ENCODE peak calls at places on chromosomes 7 and 10, in four cellular contexts. One of them, this sample, is unnamed.

GRCh38 chr10:78777466-78778256 is 291.1 kb upstream of the ZMIZ1 start:
- DNase-seq in T-helper 2 cell: no peak
- DNase-seq in HS-27A: no peak
- DNase-seq in effector CD4-positive, alpha-beta T cell: no peak
- DNase-seq in this sample: no peak

GRCh38 chr10:78892383-78893191 is 176.2 kb upstream of the ZMIZ1 start:
- DNase-seq in T-helper 2 cell: no peak
- DNase-seq in HS-27A: no peak
- DNase-seq in effector CD4-positive, alpha-beta T cell: no peak
- DNase-seq in this sample: no peak

GRCh38 chr10:15188629-15189028 is 20.1 kb upstream of the NMT2 start:
- DNase-seq in T-helper 2 cell: no peak
- DNase-seq in HS-27A: no peak
- DNase-seq in effector CD4-positive, alpha-beta T cell: no peak
- DNase-seq in this sample: no peak

GRCh38 chr10:74078037-74078436 is 72.6 kb downstream of the AP3M1 start:
- DNase-seq in T-helper 2 cell: peak
- DNase-seq in HS-27A: peak
- DNase-seq in effector CD4-positive, alpha-beta T cell: peak
- DNase-seq in this sample: no peak

GRCh38 chr7:96310106-96310505 is 11.8 kb downstream of the SLC25A13 start:
- DNase-seq in T-helper 2 cell: no peak
- DNase-seq in HS-27A: no peak
- DNase-seq in effector CD4-positive, alpha-beta T cell: no peak
- DNase-seq in this sample: no peak

GRCh38 chr10:78331391-78331922 is 297.8 kb downstream of the RPS24 start:
- DNase-seq in T-helper 2 cell: no peak
- DNase-seq in HS-27A: no peak
- DNase-seq in effector CD4-positive, alpha-beta T cell: no peak
- DNase-seq in this sample: no peak

GRCh38 chr10:27504897-27505457 is 873 bp downstream of the RAB18 start:
- DNase-seq in T-helper 2 cell: no peak
- DNase-seq in HS-27A: no peak
- DNase-seq in effector CD4-positive, alpha-beta T cell: no peak
- DNase-seq in this sample: no peak

GRCh38 chr7:149885191-149886017 is 11.6 kb downstream of the ATP6V0E2 start:
- DNase-seq in T-helper 2 cell: no peak
- DNase-seq in HS-27A: no peak
- DNase-seq in effector CD4-positive, alpha-beta T cell: no peak
- DNase-seq in this sample: no peak

GRCh38 chr10:27359792-27360320 is 119.3 kb upstream of the ACBD5 start:
- DNase-seq in T-helper 2 cell: no peak
- DNase-seq in HS-27A: no peak
- DNase-seq in effector CD4-positive, alpha-beta T cell: no peak
- DNase-seq in this sample: no peak

GRCh38 chr10:97494151-97494550 is 4.1 kb downstream of the MMS19 start:
- DNase-seq in T-helper 2 cell: no peak
- DNase-seq in HS-27A: no peak
- DNase-seq in effector CD4-positive, alpha-beta T cell: no peak
- DNase-seq in this sample: no peak

GRCh38 chr7:105581066-105581811 is at the start of gene EFCAB10:
- DNase-seq in T-helper 2 cell: peak
- DNase-seq in HS-27A: no peak
- DNase-seq in effector CD4-positive, alpha-beta T cell: peak
- DNase-seq in this sample: peak

GRCh38 chr10:17386616-17387075 is 67.7 kb downstream of the ST8SIA6 start:
- DNase-seq in T-helper 2 cell: no peak
- DNase-seq in HS-27A: no peak
- DNase-seq in effector CD4-positive, alpha-beta T cell: no peak
- DNase-seq in this sample: peak

GRCh38 chr10:121710207-121710606 is 112.0 kb upstream of the FGFR2 start:
- DNase-seq in T-helper 2 cell: no peak
- DNase-seq in HS-27A: no peak
- DNase-seq in effector CD4-positive, alpha-beta T cell: no peak
- DNase-seq in this sample: no peak

GRCh38 chr10:125057158-125058001 is 103.0 kb downstream of the CTBP2 start:
- DNase-seq in T-helper 2 cell: no peak
- DNase-seq in HS-27A: no peak
- DNase-seq in effector CD4-positive, alpha-beta T cell: no peak
- DNase-seq in this sample: no peak

GRCh38 chr7:77727936-77728701 is 31.9 kb downstream of the RSBN1L start:
- DNase-seq in T-helper 2 cell: no peak
- DNase-seq in HS-27A: no peak
- DNase-seq in effector CD4-positive, alpha-beta T cell: no peak
- DNase-seq in this sample: peak

GRCh38 chr10:114239117-114239993 is at the start of gene VWA2:
- DNase-seq in T-helper 2 cell: no peak
- DNase-seq in HS-27A: no peak
- DNase-seq in effector CD4-positive, alpha-beta T cell: no peak
- DNase-seq in this sample: peak

GRCh38 chr7:45564485-45564884 is 9.7 kb upstream of the ADCY1 start:
- DNase-seq in T-helper 2 cell: no peak
- DNase-seq in HS-27A: no peak
- DNase-seq in effector CD4-positive, alpha-beta T cell: no peak
- DNase-seq in this sample: no peak

GRCh38 chr10:104339469-104340098 is 1.3 kb upstream of the ITPRIP start:
- DNase-seq in T-helper 2 cell: no peak
- DNase-seq in HS-27A: no peak
- DNase-seq in effector CD4-positive, alpha-beta T cell: no peak
- DNase-seq in this sample: no peak

GRCh38 chr10:662686-663465 is 26.6 kb downstream of the DIP2C start:
- DNase-seq in T-helper 2 cell: no peak
- DNase-seq in HS-27A: no peak
- DNase-seq in effector CD4-positive, alpha-beta T cell: no peak
- DNase-seq in this sample: no peak

GRCh38 chr7:150946826-150947750 is 31.0 kb downstream of the KCNH2 start:
- DNase-seq in T-helper 2 cell: no peak
- DNase-seq in HS-27A: no peak
- DNase-seq in effector CD4-positive, alpha-beta T cell: no peak
- DNase-seq in this sample: no peak

GRCh38 chr10:103692421-103693069 is 162.8 kb downstream of the SH3PXD2A start:
- DNase-seq in T-helper 2 cell: no peak
- DNase-seq in HS-27A: no peak
- DNase-seq in effector CD4-positive, alpha-beta T cell: no peak
- DNase-seq in this sample: no peak

GRCh38 chr7:47582748-47583740 is 1.1 kb upstream of the TNS3 start:
- DNase-seq in T-helper 2 cell: no peak
- DNase-seq in HS-27A: no peak
- DNase-seq in effector CD4-positive, alpha-beta T cell: no peak
- DNase-seq in this sample: no peak

GRCh38 chr10:122204691-122205489 is 66.2 kb upstream of the BTBD16 start:
- DNase-seq in T-helper 2 cell: no peak
- DNase-seq in HS-27A: no peak
- DNase-seq in effector CD4-positive, alpha-beta T cell: no peak
- DNase-seq in this sample: no peak

GRCh38 chr10:72065439-72066025 is 22.8 kb downstream of the SPOCK2 start:
- DNase-seq in T-helper 2 cell: no peak
- DNase-seq in HS-27A: no peak
- DNase-seq in effector CD4-positive, alpha-beta T cell: no peak
- DNase-seq in this sample: no peak

GRCh38 chr10:90960355-90960814 is 39.5 kb upstream of the ANKRD1 start:
- DNase-seq in T-helper 2 cell: no peak
- DNase-seq in HS-27A: peak
- DNase-seq in effector CD4-positive, alpha-beta T cell: no peak
- DNase-seq in this sample: no peak

GRCh38 chr10:116429288-116429977 is 1.8 kb downstream of the PNLIPRP3 start:
- DNase-seq in T-helper 2 cell: no peak
- DNase-seq in HS-27A: no peak
- DNase-seq in effector CD4-positive, alpha-beta T cell: no peak
- DNase-seq in this sample: no peak

GRCh38 chr7:66700633-66701131 is 39.9 kb upstream of the RABGEF1 start:
- DNase-seq in T-helper 2 cell: no peak
- DNase-seq in HS-27A: no peak
- DNase-seq in effector CD4-positive, alpha-beta T cell: no peak
- DNase-seq in this sample: no peak

This sample was measured in NCI-H748 treated with DMSO at 0.1 percent for 48 hours.